ENCODE peak calls at places on chromosome 5, in six cellular contexts. Q is A549, O is K562, H is ovary, F is HepG2, R is H1. Z is an unnamed sample.

GRCh38 chr5:56200856-56201638 is 32.1 kb downstream of the ANKRD55 start:
- DNase-seq in Q (peak; percentile 72), O (peak; percentile 39), H (peak; percentile 46), F (peak; percentile 88), R (peak; percentile 46), Z (peak; percentile 71)

GRCh38 chr5:179378441-179379271 is 33.4 kb upstream of the ADAMTS2 start:
- DNase-seq in Q (no peak), O (no peak), H (no peak), F (no peak), R (no peak), Z (peak; percentile 46)

GRCh38 chr5:154895606-154896561 is 37.5 kb downstream of the CNOT8 start:
- DNase-seq in Q (no peak), O (no peak), H (no peak), F (no peak), R (no peak), Z (no peak)

GRCh38 chr5:140828402-140828737 is 610 bp downstream of the PCDHA6 start:
- DNase-seq in Q (no peak), O (no peak), H (no peak), F (no peak), R (peak; percentile 56), Z (no peak)

GRCh38 chr5:53095931-53096525 is 13.5 kb downstream of the MOCS2 start:
- DNase-seq in Q (peak; percentile 51), O (peak; percentile 58), H (peak; percentile 39), F (peak; percentile 56), R (peak; percentile 73), Z (peak; percentile 81)

GRCh38 chr5:167147879-167148278 is 1143.6 kb upstream of the WWC1 start:
- DNase-seq in Q (no peak), O (no peak), H (no peak), F (no peak), R (no peak), Z (no peak)

GRCh38 chr5:131304414-131304813 is 40.6 kb downstream of the CDC42SE2 start:
- DNase-seq in Q (no peak), O (no peak), H (no peak), F (no peak), R (no peak), Z (no peak)

GRCh38 chr5:156824800-156825199 is 25.3 kb upstream of the PPP1R2B start:
- DNase-seq in Q (peak; percentile 50), O (no peak), H (peak; percentile 10), F (peak; percentile 26), R (no peak), Z (no peak)

GRCh38 chr5:38595149-38595725 is 38.8 kb upstream of the LIFR start:
- DNase-seq in Q (no peak), O (no peak), H (no peak), F (no peak), R (no peak), Z (no peak)

GRCh38 chr5:133552925-133553525 is 59.3 kb downstream of the FSTL4 start:
- DNase-seq in Q (peak; percentile 62), O (peak; percentile 73), H (no peak), F (peak; percentile 25), R (peak; percentile 89), Z (peak; percentile 69)

GRCh38 chr5:7850241-7850532 is 746 bp downstream of the CFAP90 start:
- DNase-seq in Q (no peak), O (no peak), H (peak; percentile 35), F (peak; percentile 6), R (no peak), Z (peak; percentile 66)

GRCh38 chr5:15993334-15993733 is 186.3 kb downstream of the MARCHF11 start:
- DNase-seq in Q (no peak), O (no peak), H (no peak), F (no peak), R (no peak), Z (no peak)

GRCh38 chr5:108681079-108681921 is 66.4 kb upstream of the FER start:
- DNase-seq in Q (peak; percentile 43), O (peak; percentile 35), H (no peak), F (peak; percentile 50), R (no peak), Z (no peak)

GRCh38 chr5:61941637-61942036 is 364.4 kb upstream of the KIF2A start:
- DNase-seq in Q (no peak), O (no peak), H (no peak), F (no peak), R (no peak), Z (no peak)

GRCh38 chr5:54083851-54084250 is 226.5 kb downstream of the ARL15 start:
- DNase-seq in Q (no peak), O (no peak), H (no peak), F (no peak), R (no peak), Z (no peak)

GRCh38 chr5:146208916-146209522 is 5.6 kb downstream of the RBM27 start:
- DNase-seq in Q (peak; percentile 49), O (no peak), H (no peak), F (no peak), R (no peak), Z (no peak)

GRCh38 chr5:89372176-89372575 is 489.2 kb upstream of the MEF2C start:
- DNase-seq in Q (no peak), O (no peak), H (no peak), F (no peak), R (no peak), Z (no peak)

GRCh38 chr5:15383469-15383868 is 116.5 kb upstream of the FBXL7 start:
- DNase-seq in Q (no peak), O (no peak), H (no peak), F (peak; percentile 3), R (no peak), Z (no peak)

GRCh38 chr5:137206030-137206715 is 293.0 kb downstream of the SPOCK1 start:
- DNase-seq in Q (no peak), O (no peak), H (no peak), F (no peak), R (no peak), Z (no peak)

GRCh38 chr5:57805732-57806131 is 323.1 kb upstream of the ACTBL2 start:
- DNase-seq in Q (no peak), O (no peak), H (no peak), F (no peak), R (no peak), Z (no peak)
- H3K27ac ChIP-seq in Q (no peak overlapping the region), O (no peak overlapping the region), H (no peak overlapping the region), F (no peak overlapping the region), R (no peak overlapping the region), Z (no peak overlapping the region)

GRCh38 chr5:73565969-73566547 is 515 bp downstream of the UTP15 start:
- DNase-seq in Q (no peak), O (no peak), H (no peak), F (no peak), R (no peak), Z (no peak)

GRCh38 chr5:73564018-73564417 is 1.4 kb downstream of the ANKRA2 start:
- DNase-seq in Q (no peak), O (no peak), H (no peak), F (no peak), R (no peak), Z (no peak)

GRCh38 chr5:73564644-73565165 is 734 bp downstream of the ANKRA2 start:
- DNase-seq in Q (no peak), O (no peak), H (no peak), F (no peak), R (no peak), Z (no peak)

GRCh38 chr5:73565166-73565968 is at the start of the genes ANKRA2 and UTP15:
- DNase-seq in Q (peak; percentile 75), O (peak; percentile 92), H (peak; percentile 99), F (peak; percentile 95), R (peak; percentile 99), Z (peak; percentile 99)
- TF ChIP-seq EP300 in Q (no peak), O (no peak), H (peak; percentile 44), F (no peak), R (no peak), Z (no peak)

GRCh38 chr5:42995152-42995751 is 44.9 kb downstream of the ANXA2R start:
- DNase-seq in Q (no peak), O (no peak), H (no peak), F (no peak), R (no peak), Z (no peak)

GRCh38 chr5:42991477-42992034 is 48.6 kb downstream of the ANXA2R start:
- DNase-seq in Q (no peak), O (no peak), H (no peak), F (no peak), R (no peak), Z (no peak)

GRCh38 chr5:42992035-42992570 is 48.0 kb downstream of the ANXA2R start:
- DNase-seq in Q (peak; percentile 57), O (peak; percentile 25), H (peak; percentile 44), F (peak; percentile 71), R (peak; percentile 73), Z (peak; percentile 88)

GRCh38 chr5:42994285-42995151 is 45.6 kb downstream of the ANXA2R start:
- DNase-seq in Q (peak; percentile 64), O (peak; percentile 60), H (peak; percentile 80), F (peak; percentile 81), R (peak; percentile 90), Z (peak; percentile 90)

DNA sequence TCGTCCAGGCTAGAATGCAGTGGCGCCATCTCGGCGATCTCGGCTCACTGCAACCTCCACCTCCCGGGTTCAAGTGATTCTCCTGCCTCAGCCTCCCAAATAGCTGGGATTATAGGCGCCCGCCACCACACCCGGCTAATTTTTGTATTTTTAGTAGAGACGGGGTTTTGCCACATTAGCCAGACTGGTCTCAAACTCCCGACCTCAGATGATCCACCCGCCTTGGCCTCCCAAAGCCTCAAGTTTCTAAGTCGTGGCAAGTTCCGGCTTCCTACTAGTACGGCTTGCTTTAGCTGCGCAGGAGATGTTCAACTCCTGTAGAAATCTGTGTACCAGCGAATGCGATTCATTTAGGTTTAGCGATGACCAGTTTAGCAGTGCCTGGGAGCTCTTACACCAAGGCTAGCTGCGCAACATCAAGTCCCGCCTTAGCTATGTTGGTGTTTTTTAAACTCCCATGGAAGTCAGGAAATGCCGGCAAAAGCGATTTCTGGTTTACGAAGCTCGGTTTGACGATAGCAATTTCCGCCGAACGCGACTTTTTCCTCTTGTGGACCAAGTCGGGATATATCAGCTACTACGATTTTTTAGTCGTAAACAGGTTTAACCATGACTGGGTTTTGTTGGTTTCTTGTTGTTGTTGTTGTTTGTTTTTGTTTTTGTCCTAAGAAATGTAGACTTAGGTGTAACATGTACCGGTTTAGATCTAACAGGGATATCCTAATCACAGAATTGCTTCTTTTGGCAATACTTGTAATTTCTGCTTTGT is 46.4 kb downstream of the ANXA2R start:
- DNase-seq in Q (no peak), O (no peak), H (no peak), F (no peak), R (no peak), Z (no peak)
- TF ChIP-seq POLR2A in Q (no peak), O (peak; percentile 40), H (no peak), F (no peak), R (no peak), Z (no peak)

GRCh38 chr5:80967500-80968181 is 7.5 kb downstream of the RASGRF2 start:
- DNase-seq in Q (peak; percentile 44), O (no peak), H (peak; percentile 74), F (peak; percentile 88), R (no peak), Z (peak; percentile 81)
- H3K27ac ChIP-seq in Q (peak overlapping the region; percentile 34), O (no peak overlapping the region), H (peak overlapping the region; percentile 44), F (peak overlapping the region; percentile 68), R (no peak overlapping the region), Z (peak overlapping the region; percentile 38)

DNA sequence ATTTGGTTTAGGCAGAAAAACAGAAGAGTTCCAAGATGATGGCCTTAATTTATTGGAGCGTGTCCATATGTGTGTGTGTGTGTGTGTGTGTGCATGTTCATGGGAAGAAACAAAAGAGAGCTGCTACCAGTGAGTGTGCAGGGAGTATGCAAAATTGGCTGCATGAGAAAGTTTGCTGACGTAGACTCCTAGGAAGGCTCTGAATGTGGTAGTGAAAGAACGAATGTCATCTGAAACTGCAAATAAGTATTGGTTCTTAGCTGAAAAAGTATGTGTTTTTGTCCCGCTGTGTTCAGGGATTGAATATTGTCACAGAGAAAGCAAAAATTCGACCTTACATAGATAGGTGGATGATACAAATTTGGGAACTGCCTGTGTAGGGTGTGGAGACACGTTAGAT is 542.6 kb upstream of the COX7C start:
- DNase-seq in Q (no peak), O (no peak), H (no peak), F (no peak), R (no peak), Z (no peak)
- TF ChIP-seq EP300 in Q (no peak), O (no peak), H (no peak), F (no peak), R (no peak), Z (no peak)

Z was measured in sigmoid colon.